ENCODE peak calls at places on chromosomes 4 and X, in nine cellular contexts. M is GM12865, C is breast epithelium, J is NB4, X is fibroblast of mammary gland, L is neural progenitor cell, R is A549, A is prostate gland, G is bronchial epithelial cell. E is an unnamed sample.

GRCh38 chr4:109078724-109079123 is 223.7 kb downstream of the COL25A1 start:
- DNase-seq in G (no peak), J (no peak), R (no peak), L (no peak), M (no peak), C (no peak), A (no peak), X (peak), E (peak)

GRCh38 chr4:26140150-26140898 is 180.5 kb upstream of the RBPJ start:
- DNase-seq in M (no peak), A (peak), X (peak), C (no peak), L (peak), R (no peak), G (no peak), J (peak), E (peak)

GRCh38 chrX:74291577-74291963 is 12.4 kb upstream of the ZCCHC13 start:
- DNase-seq in J (no peak), R (no peak), C (no peak), L (no peak), X (no peak), A (no peak), G (no peak), M (peak), E (no peak)

GRCh38 chr4:98284640-98285046 is 23.5 kb downstream of the RAP1GDS1 start:
- DNase-seq in L (peak), J (no peak), C (no peak), X (peak), G (peak), A (no peak), M (no peak), R (no peak), E (no peak)

GRCh38 chr4:133969202-133969873 is 232.3 kb downstream of the PABPC4L start:
- DNase-seq in C (no peak), J (no peak), G (peak), R (no peak), A (no peak), M (no peak), L (no peak), X (peak), E (peak)

GRCh38 chr4:81165853-81166430 is 49.1 kb downstream of the PRKG2 start:
- DNase-seq in G (peak), J (no peak), C (no peak), L (no peak), X (peak), M (no peak), R (no peak), A (no peak), E (no peak)

GRCh38 chr4:120694973-120695372 is 227.6 kb downstream of the PRDM5 start:
- DNase-seq in G (peak), L (no peak), X (peak), M (no peak), R (peak), J (no peak), C (no peak), A (no peak), E (peak)

GRCh38 chr4:5371415-5372190 is 320.3 kb downstream of the STK32B start:
- DNase-seq in G (no peak), R (no peak), L (no peak), A (no peak), C (no peak), M (no peak), J (no peak), X (no peak), E (peak)

GRCh38 chrX:17375631-17376380 is 806 bp downstream of the NHS start:
- DNase-seq in X (peak), M (no peak), R (peak), L (peak), J (no peak), G (no peak), A (no peak), C (no peak), E (peak)

GRCh38 chrX:85544609-85545008 is 165.1 kb upstream of the POF1B start:
- DNase-seq in G (no peak), X (peak), A (no peak), M (no peak), J (peak), R (no peak), L (no peak), C (no peak), E (peak)

GRCh38 chr4:108107116-108107515 is 61.6 kb downstream of the LEF1 start:
- DNase-seq in X (no peak), L (no peak), C (no peak), J (no peak), A (no peak), G (no peak), R (no peak), M (no peak), E (no peak)

GRCh38 chr4:176077561-176077960 is 11.9 kb downstream of the WDR17 start:
- DNase-seq in M (no peak), A (no peak), L (no peak), R (no peak), G (peak), C (no peak), X (no peak), J (no peak), E (no peak)

GRCh38 chr4:1057403-1057745 is 45.9 kb downstream of the FGFRL1 start:
- DNase-seq in J (no peak), X (no peak), C (no peak), A (no peak), M (no peak), G (no peak), L (no peak), R (no peak), E (no peak)

GRCh38 chr4:98482847-98483806 is 175.3 kb downstream of the TSPAN5 start:
- DNase-seq in R (peak), X (peak), L (no peak), C (no peak), M (peak), G (peak), J (no peak), A (no peak), E (no peak)

GRCh38 chrX:139930923-139931645 is 1.8 kb downstream of the ATP11C start:
- DNase-seq in G (no peak), L (peak), X (no peak), R (peak), A (peak), J (peak), C (no peak), M (peak), E (peak)

GRCh38 chrX:19176901-19177630 is 54.8 kb upstream of the ADGRG2 start:
- DNase-seq in G (no peak), L (no peak), M (no peak), X (no peak), A (no peak), J (no peak), R (no peak), C (no peak), E (no peak)

GRCh38 chr4:107736924-107737448 is 17.0 kb upstream of the PAPSS1 start:
- DNase-seq in X (peak), M (peak), C (no peak), R (peak), L (peak), A (no peak), G (peak), J (peak), E (peak)

GRCh38 chr4:127997534-127998388 is 32.6 kb downstream of the ABHD18 start:
- DNase-seq in L (no peak), A (no peak), R (peak), X (peak), C (no peak), G (peak), M (peak), J (peak), E (peak)

GRCh38 chr4:31788676-31789075 is 1068.5 kb downstream of the PCDH7 start:
- DNase-seq in R (no peak), X (no peak), L (peak), A (no peak), G (no peak), J (no peak), C (no peak), M (no peak), E (no peak)

GRCh38 chr4:156168288-156168687 is 214.6 kb upstream of the CTSO start:
- DNase-seq in A (no peak), J (no peak), M (no peak), L (no peak), C (no peak), G (no peak), R (no peak), X (no peak), E (no peak)

GRCh38 chr4:156173937-156174336 is 220.3 kb upstream of the CTSO start:
- DNase-seq in G (no peak), C (no peak), X (no peak), J (no peak), A (no peak), R (no peak), M (no peak), L (no peak), E (no peak)

GRCh38 chr4:156169861-156170260 is 216.2 kb upstream of the CTSO start:
- DNase-seq in J (no peak), R (no peak), X (no peak), C (no peak), G (no peak), A (no peak), L (peak), M (no peak), E (no peak)

GRCh38 chr4:156173481-156173880 is 219.8 kb upstream of the CTSO start:
- DNase-seq in C (no peak), G (no peak), L (no peak), X (no peak), A (no peak), J (no peak), R (no peak), M (no peak), E (no peak)

GRCh38 chr4:156169011-156169410 is 215.3 kb upstream of the CTSO start:
- DNase-seq in G (peak), A (no peak), J (peak), R (no peak), M (peak), C (no peak), X (peak), L (peak), E (peak)
- TF ChIP-seq CTCF in G (peak), A (peak), J (peak), R (peak), M (peak), C (peak), X (peak), L (peak), E (peak)

GRCh38 chr4:7717161-7717560 is 222.5 kb downstream of the AFAP1 start:
- DNase-seq in X (no peak), G (no peak), A (no peak), C (no peak), L (no peak), R (no peak), J (no peak), M (no peak), E (no peak)

GRCh38 chr4:7714738-7715137 is 224.9 kb downstream of the AFAP1 start:
- DNase-seq in A (no peak), C (no peak), M (no peak), L (no peak), R (no peak), J (no peak), G (no peak), X (no peak), E (no peak)

GRCh38 chr4:7717946-7718490 is 221.6 kb downstream of the AFAP1 start:
- DNase-seq in C (no peak), J (no peak), X (no peak), R (no peak), L (peak), G (no peak), M (no peak), A (no peak), E (no peak)

GRCh38 chr4:7715251-7716014 is 224.2 kb downstream of the AFAP1 start:
- DNase-seq in X (no peak), L (no peak), G (no peak), M (no peak), J (no peak), R (no peak), A (no peak), C (no peak), E (no peak)

DNA sequence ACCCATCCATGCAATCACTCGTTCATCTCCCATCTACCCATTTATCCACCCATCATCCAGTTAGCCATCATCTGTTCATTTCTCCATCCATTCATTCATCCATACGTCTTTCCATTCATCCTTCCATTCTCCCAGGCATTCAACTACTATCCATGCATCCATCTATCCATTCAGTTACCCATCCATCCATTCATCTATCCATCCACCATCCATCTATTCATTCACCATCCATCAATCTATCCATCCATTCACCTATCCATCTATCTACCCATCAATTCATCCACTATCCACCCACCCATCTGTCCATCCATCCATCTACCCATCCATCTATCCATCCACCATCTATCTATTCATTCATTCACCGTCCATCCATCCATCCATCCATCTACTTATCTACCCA is 223.3 kb downstream of the AFAP1 start:
- DNase-seq in G (no peak), A (no peak), J (no peak), R (no peak), L (no peak), M (no peak), C (no peak), X (no peak), E (no peak)
- H3K4me3 ChIP-seq in G (no peak), A (no peak), J (no peak), R (no peak), L (no peak), M (no peak), C (no peak), X (no peak), E (no peak)

GRCh38 chr4:20305976-20306375 is 54.3 kb downstream of the SLIT2 start:
- DNase-seq in G (no peak), J (peak), A (no peak), M (no peak), L (no peak), C (no peak), X (peak), R (no peak), E (peak)
- TF ChIP-seq CTCF in G (peak), J (no peak), A (peak), M (no peak), L (peak), C (no peak), X (peak), R (no peak), E (peak)

DNA sequence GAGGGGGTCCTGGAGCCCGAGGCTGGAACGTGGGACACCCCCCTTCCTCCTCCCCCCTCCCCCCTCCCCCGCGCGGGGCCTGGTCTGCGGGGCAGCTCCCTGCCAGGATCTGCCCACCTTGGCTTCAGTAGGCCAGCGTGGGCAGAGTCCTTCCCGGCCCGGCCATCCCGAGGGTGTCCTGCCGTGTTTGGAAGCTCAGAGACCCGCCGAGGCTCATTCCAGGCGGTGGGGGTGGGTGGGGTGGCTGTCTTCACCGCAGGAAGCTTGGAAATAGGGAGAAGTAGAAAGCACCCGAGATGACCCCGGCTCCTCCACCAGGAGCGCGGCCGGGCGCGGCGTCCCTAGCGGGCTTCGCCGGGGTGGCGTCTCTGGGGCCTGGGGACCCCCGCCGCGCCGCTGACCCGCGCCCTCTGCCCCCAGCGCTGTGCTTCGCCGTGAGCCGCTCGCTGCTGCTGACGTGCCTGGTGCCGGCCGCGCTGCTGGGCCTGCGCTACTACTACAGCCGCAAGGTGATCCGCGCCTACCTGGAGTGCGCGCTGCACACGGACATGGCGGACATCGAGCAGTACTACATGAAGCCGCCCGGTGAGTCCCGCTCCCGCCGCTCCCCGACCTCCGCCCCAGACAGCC is 1.6 kb downstream of the NAT8L start:
- DNase-seq in A (no peak), R (no peak), G (no peak), J (no peak), L (peak), X (no peak), M (no peak), C (no peak), E (no peak)
- H3K4me3 ChIP-seq in A (no peak), R (peak), G (no peak), J (peak), L (peak), X (no peak), M (no peak), C (no peak), E (no peak)

DNA sequence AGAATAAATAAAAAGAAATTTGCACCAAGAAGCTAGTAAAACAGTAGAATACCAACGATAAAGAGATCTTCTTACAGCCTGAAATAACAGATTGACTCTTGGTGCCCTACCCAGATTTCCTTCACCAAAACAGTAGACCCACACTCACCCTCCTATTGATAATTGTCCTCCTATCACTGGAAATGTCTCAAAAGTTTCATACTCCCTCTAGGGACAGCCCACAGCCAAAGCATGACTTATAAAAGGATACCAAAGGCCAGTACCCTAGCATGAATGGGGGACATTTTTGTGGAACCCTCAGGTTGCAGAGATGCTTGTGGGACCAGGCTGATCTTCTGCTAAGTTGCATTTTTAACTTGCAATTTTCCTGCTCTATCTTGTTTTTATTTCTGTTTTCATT is 104.1 kb downstream of the INPP4B start:
- DNase-seq in J (no peak), C (no peak), G (peak), M (no peak), X (no peak), A (no peak), L (peak), R (no peak), E (no peak)
- TF ChIP-seq CTCF in J (no peak), C (no peak), G (no peak), M (no peak), X (peak), A (no peak), L (peak), R (no peak), E (no peak)

DNA sequence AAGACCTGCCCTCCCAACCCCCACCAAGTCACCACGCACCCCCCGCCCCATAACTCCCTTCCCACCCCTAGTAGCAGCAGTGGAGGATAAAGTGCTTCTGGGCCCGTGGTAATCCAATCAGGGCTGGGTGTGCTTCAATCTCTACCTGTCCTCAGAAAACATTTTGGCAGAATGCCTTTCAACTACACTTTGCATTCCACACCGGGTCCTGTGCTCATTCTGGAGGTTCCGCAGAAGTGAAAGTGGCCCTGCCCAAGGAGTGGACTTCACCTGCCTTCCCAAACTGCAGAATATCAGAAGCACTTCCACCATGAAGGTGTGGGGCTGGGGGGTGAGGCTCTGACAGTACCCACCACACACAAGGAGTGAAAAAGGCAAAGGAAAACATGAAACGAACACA is 322.3 kb downstream of the DHX15 start:
- DNase-seq in L (no peak), J (no peak), C (no peak), G (no peak), M (no peak), A (no peak), X (no peak), R (no peak), E (no peak)
- H3K4me3 ChIP-seq in L (no peak), J (no peak), C (no peak), G (no peak), M (no peak), A (no peak), X (no peak), R (no peak), E (no peak)

GRCh38 chr4:121938282-121939092 is 13.4 kb downstream of the TRPC3 start:
- DNase-seq in R (no peak), J (no peak), C (no peak), X (no peak), A (no peak), M (no peak), G (no peak), L (no peak), E (no peak)

GRCh38 chr4:121946644-121947043 is 5.2 kb downstream of the TRPC3 start:
- DNase-seq in R (no peak), L (no peak), X (no peak), G (no peak), A (no peak), J (no peak), C (no peak), M (no peak), E (no peak)

GRCh38 chr4:121939690-121940089 is 12.2 kb downstream of the TRPC3 start:
- DNase-seq in G (no peak), C (no peak), J (no peak), L (no peak), R (no peak), X (no peak), M (no peak), A (no peak), E (peak)

DNA sequence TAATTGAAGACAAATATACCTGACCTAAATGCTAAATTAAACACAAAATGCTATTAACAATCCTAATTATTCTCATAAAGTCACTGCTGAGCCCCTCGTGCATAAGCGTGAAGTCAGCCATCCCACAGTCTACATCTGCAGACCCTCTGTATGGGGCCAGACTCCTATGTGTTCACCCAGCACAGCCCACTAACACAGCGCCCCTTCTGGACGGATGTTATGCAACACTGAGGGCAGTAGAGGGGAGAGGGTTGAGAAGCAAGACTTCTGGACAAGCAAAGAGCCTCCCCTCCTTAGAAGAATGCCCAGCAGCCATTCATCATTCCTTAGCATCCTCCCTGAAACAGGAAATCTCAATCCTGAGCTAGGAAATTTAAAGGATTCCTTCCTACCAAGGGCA is 7.9 kb downstream of the TRPC3 start:
- DNase-seq in J (peak), L (peak), G (no peak), X (no peak), M (peak), C (no peak), A (no peak), R (no peak), E (no peak)
- TF ChIP-seq CTCF in J (peak), L (peak), G (peak), X (peak), M (peak), C (no peak), A (no peak), R (no peak), E (peak)

E was measured in fibroblast of villous mesenchyme.